ENCODE peak calls at places on chromosomes 5 and 9, in eight cellular contexts. Y is frontal cortex; T is fibroblast of the conjunctiva; U is caudate nucleus; I is naive thymus-derived CD4-positive, alpha-beta T cell; Q is stimulated activated CD8-positive, alpha-beta memory T cell treated with anti-CD3 and anti-CD28 coated beads, Interleukin-4, amount 100 ng/mL, for 1 hour; V is NCI-H524; K is HCEC 1CT. A is an unnamed sample.

GRCh38 chr5:150645070-150645700 is 4.7 kb downstream of the SYNPO start:
- DNase-seq in V (peak), K (peak), U (no peak), Y (no peak), I (no peak), Q (no peak), T (peak), A (peak)

GRCh38 chr5:57816108-57816507 is 333.5 kb upstream of the ACTBL2 start:
- DNase-seq in Q (no peak), I (no peak), U (no peak), T (peak), K (peak), V (no peak), Y (no peak), A (peak)

GRCh38 chr9:11931109-11931508 is 762.1 kb upstream of the TYRP1 start:
- DNase-seq in Q (no peak), K (peak), Y (no peak), V (no peak), I (no peak), U (no peak), T (no peak), A (peak)

GRCh38 chr9:93968451-93969327 is 13.5 kb upstream of the BARX1 start:
- DNase-seq in K (no peak), I (no peak), Q (no peak), T (no peak), U (no peak), Y (no peak), V (no peak), A (peak)

GRCh38 chr5:76368941-76369340 is 34.1 kb upstream of the IQGAP2 start:
- DNase-seq in T (no peak), I (no peak), V (no peak), K (no peak), Q (no peak), U (no peak), Y (no peak), A (no peak)

GRCh38 chr5:4156889-4157288 is 561.3 kb downstream of the IRX1 start:
- DNase-seq in U (no peak), V (no peak), Q (no peak), T (no peak), K (no peak), Y (no peak), I (no peak), A (no peak)

GRCh38 chr5:95924720-95925119 is 36.9 kb downstream of the ELL2 start:
- DNase-seq in Q (no peak), V (no peak), K (peak), Y (no peak), U (no peak), T (peak), I (no peak), A (peak)

GRCh38 chr9:93085676-93086075 is 10.3 kb upstream of the CARD19 start:
- DNase-seq in T (no peak), Q (no peak), Y (no peak), U (no peak), K (no peak), V (no peak), I (no peak), A (no peak)

GRCh38 chr9:111348821-111349271 is 18.8 kb upstream of the OR2K2 start:
- DNase-seq in I (no peak), Q (no peak), V (no peak), K (peak), Y (no peak), T (no peak), U (no peak), A (peak)

GRCh38 chr9:128628471-128629048 is 28.1 kb downstream of the DYNC2I2 start:
- DNase-seq in T (no peak), Y (no peak), Q (no peak), I (no peak), U (no peak), K (no peak), V (no peak), A (no peak)

GRCh38 chr5:157994906-157995519 is 136.1 kb upstream of the CLINT1 start:
- DNase-seq in I (peak), K (peak), T (peak), Y (peak), V (peak), Q (no peak), U (peak), A (peak)

GRCh38 chr5:107955321-107955720 is 284.6 kb upstream of the EFNA5 start:
- DNase-seq in Y (no peak), V (no peak), T (no peak), Q (no peak), U (no peak), K (no peak), I (no peak), A (no peak)

GRCh38 chr9:20805766-20806165 is 121.7 kb downstream of the FOCAD start:
- DNase-seq in Q (no peak), K (no peak), Y (no peak), U (peak), I (no peak), T (no peak), V (peak), A (no peak)

GRCh38 chr5:151047814-151048425 is 27.5 kb downstream of the GPX3 start:
- DNase-seq in T (no peak), Y (no peak), Q (no peak), U (no peak), I (peak), K (no peak), V (no peak), A (no peak)

GRCh38 chr5:155735388-155735787 is 591.6 kb upstream of the SGCD start:
- DNase-seq in Q (no peak), V (peak), T (no peak), U (no peak), K (no peak), Y (no peak), I (no peak), A (no peak)